ENCODE peak calls at places on chromosomes 11 and 22, in four cellular contexts. F is mucosa of descending colon, R is HAP-1, B is lower lobe of right lung. Z is an unnamed sample.

GRCh38 chr11:17867346-17867745 is 132.8 kb downstream of the KCNC1 start:
- DNase-seq in F (no peak), R (no peak), B (no peak), Z (no peak)

GRCh38 chr11:109150603-109151002 is 271.4 kb upstream of the C11orf87 start:
- DNase-seq in F (no peak), R (peak; percentile 32), B (no peak), Z (no peak)

GRCh38 chr11:69142894-69143293 is 12.8 kb upstream of the SMIM38 start:
- DNase-seq in F (no peak), R (no peak), B (no peak), Z (no peak)

GRCh38 chr11:21268036-21268435 is 598.6 kb downstream of the NELL1 start:
- DNase-seq in F (no peak), B (no peak), R (no peak), Z (no peak)

GRCh38 chr11:60919320-60919719 is 4.9 kb upstream of the TMEM132A start:
- DNase-seq in B (no peak), F (no peak), R (no peak), Z (no peak)

GRCh38 chr11:39374963-39375698 is 2084.3 kb downstream of the LRRC4C start:
- DNase-seq in R (peak; percentile 6), F (no peak), B (no peak), Z (no peak)

GRCh38 chr11:72228844-72229231 is 4.3 kb downstream of the INPPL1 start:
- DNase-seq in R (no peak), B (no peak), F (no peak), Z (no peak)

GRCh38 chr11:45997599-45997998 is 75.1 kb downstream of the LARGE2 start:
- DNase-seq in F (no peak), R (no peak), B (no peak), Z (no peak)

GRCh38 chr22:21951931-21952465 is 650 bp downstream of the PPM1F start:
- DNase-seq in R (no peak), B (peak; percentile 73), F (peak; percentile 72), Z (peak; percentile 52)

GRCh38 chr11:61834278-61835004 is 6.3 kb downstream of the FADS2 start:
- DNase-seq in R (no peak), F (no peak), B (no peak), Z (peak; percentile 85)

GRCh38 chr22:45472426-45472825 is 30.3 kb upstream of the FBLN1 start:
- DNase-seq in R (no peak), B (no peak), F (no peak), Z (no peak)

GRCh38 chr22:36578619-36579018 is 49.7 kb upstream of the EIF3D start:
- DNase-seq in F (no peak), B (peak; percentile 30), R (no peak), Z (no peak)

GRCh38 chr11:130782361-130783221 is 133.7 kb downstream of the SNX19 start:
- DNase-seq in F (no peak), R (no peak), B (no peak), Z (no peak)

GRCh38 chr11:109309153-109309552 is 112.8 kb upstream of the C11orf87 start:
- DNase-seq in F (no peak), B (no peak), R (no peak), Z (no peak)

GRCh38 chr11:86919557-86920210 is 35.5 kb downstream of the FZD4 start:
- DNase-seq in F (no peak), B (no peak), R (peak; percentile 53), Z (no peak)

GRCh38 chr11:78516281-78516680 is 58.4 kb downstream of the NARS2 start:
- DNase-seq in B (no peak), F (no peak), R (no peak), Z (no peak)

GRCh38 chr11:94835571-94835970 is 67.4 kb downstream of the AMOTL1 start:
- DNase-seq in B (no peak), F (no peak), R (no peak), Z (no peak)

GRCh38 chr22:20154602-20155183 is 3.8 kb upstream of the CCDC188 start:
- DNase-seq in F (no peak), R (no peak), B (no peak), Z (no peak)

GRCh38 chr11:59755701-59756495 is 722 bp downstream of the STX3 start:
- DNase-seq in F (peak; percentile 88), R (no peak), B (peak; percentile 82), Z (no peak)

GRCh38 chr22:38501797-38502672 is 4.1 kb downstream of the DDX17 start:
- DNase-seq in R (no peak), B (no peak), F (no peak), Z (no peak)
- H3K36me3 ChIP-seq in R (peaks cover 81% of the 10 kb centered on the region), B (peaks cover 64% of the 10 kb centered on the region), F (peaks cover 22% of the 10 kb centered on the region), Z (peaks cover 19% of the 10 kb centered on the region)

GRCh38 chr11:121721961-121722360 is 269.2 kb upstream of the SORL1-AS1 start:
- DNase-seq in R (no peak), B (no peak), F (no peak), Z (no peak)
- H3K4me3 ChIP-seq in R (no peak overlapping the region), B (peak overlapping the region; percentile 40), F (no peak overlapping the region), Z (no peak overlapping the region)

DNA sequence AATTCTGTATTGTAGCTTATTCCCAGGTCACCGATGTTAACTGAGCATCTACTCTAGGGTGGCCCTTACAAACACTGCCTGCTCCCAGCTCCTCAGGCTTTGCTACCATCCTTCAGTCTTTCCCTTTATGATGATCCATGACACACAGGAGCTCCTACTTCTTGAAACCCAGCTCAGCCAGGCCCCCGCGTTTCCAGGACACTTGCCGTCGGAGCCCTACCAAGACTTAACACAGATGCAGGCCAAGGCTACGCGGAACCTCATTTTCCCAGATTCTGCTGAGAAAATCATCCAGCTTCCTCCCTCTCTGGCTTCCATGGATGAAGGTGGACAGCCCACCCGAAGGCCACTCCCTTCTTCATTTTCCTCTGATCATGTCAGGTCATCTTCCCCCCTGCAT is 18.6 kb downstream of the IGSF9B start:
- DNase-seq in B (no peak), R (no peak), F (no peak), Z (no peak)
- H3K36me3 ChIP-seq in B (no peaks in the 10 kb centered on the region), R (no peaks in the 10 kb centered on the region), F (no peaks in the 10 kb centered on the region), Z (no peaks in the 10 kb centered on the region)

GRCh38 chr11:111684259-111684658 is 81.9 kb downstream of the PPP2R1B start:
- DNase-seq in F (no peak), R (no peak), B (no peak), Z (no peak)
- H3K4me3 ChIP-seq in F (no peak overlapping the region), R (no peak overlapping the region), B (no peak overlapping the region), Z (no peak overlapping the region)

DNA sequence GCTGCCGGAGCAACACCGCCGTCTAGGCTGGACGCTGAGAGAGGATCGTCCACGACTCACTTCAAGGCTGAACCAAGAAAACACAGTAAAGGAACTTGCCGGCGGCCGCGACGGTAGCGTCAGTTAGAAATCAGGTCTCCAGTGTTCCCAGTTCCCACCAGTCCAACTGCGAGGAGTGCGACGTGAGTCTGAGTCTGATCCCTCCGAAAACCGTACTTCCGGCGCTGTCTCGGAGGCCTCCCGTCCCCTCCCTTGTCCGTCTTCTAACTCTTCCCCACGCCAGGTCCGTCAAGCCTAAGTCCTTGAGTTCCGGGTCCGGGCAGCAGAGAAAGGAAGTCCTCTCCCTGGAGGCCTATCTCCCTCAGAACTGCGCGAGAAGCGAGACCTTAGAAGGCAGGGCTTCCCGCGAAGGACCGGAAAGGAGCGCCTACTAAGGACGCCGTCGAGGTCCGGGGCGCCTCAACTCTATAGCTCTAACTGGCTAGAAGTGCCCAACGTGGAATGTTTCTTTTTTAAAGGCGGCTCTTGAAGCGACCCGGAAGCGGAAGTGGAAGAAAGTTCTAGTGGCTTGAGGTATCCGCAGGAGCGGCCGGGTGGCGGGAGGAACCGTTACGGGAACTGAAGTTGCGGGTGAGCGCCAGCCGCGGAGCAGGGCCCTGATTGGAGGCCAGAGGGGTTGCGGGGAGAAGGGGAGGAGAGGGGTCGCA is at the start of the genes BANF1 and EIF1AD:
- DNase-seq in F (peak; percentile 94), R (peak; percentile 97), B (peak; percentile 92), Z (peak; percentile 94)
- H3K36me3 ChIP-seq in F (no peaks in the 10 kb centered on the region), R (peaks cover 62% of the 10 kb centered on the region), B (peaks cover 50% of the 10 kb centered on the region), Z (peaks cover 31% of the 10 kb centered on the region)

DNA sequence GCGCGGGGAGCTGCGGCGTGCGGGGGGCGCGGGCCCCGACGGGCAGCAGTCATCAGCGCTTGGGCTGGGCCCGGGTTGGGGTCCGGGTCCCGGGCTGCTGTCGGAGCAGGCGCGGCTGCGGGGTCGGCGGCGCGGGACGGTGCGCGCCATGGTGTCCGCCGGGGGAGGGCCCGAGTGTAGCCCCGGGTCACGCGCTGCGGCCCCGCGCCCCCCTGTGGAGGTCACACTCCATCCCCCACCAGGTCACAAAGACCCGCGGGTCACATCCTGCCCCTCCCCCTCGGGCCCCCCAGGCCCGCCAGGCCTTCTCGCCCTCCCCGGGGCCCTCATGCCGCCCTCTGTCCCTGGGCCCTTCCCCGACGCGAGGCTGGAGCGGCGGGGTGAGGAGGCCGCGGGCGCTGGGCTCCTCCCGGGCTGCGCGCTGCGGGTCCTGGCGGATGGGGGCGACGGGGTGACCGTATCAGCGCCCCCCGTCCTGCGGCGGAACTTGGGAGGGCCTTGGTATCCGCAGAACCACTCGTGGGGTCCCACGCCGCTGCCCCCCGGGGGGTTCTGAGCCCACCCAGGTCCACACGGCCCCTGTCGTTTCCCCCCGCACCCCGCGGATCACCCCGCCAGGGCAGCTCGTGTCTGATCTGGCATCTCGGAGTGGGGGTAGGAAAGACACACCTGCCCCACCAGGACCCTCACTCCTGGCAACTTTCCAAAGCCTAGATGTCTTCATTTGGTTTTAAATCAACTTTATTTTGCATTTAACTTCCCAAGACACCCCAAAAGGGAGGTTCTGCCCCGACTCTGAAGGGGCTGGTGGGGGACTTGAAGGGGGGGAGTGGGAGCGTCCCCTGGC is 463 bp upstream of the TTLL8 start:
- DNase-seq in B (no peak), F (peak; percentile 25), R (no peak), Z (no peak)
- H3K4me3 ChIP-seq in B (peak overlapping the region; percentile 17), F (no peak overlapping the region), R (no peak overlapping the region), Z (no peak overlapping the region)

DNA sequence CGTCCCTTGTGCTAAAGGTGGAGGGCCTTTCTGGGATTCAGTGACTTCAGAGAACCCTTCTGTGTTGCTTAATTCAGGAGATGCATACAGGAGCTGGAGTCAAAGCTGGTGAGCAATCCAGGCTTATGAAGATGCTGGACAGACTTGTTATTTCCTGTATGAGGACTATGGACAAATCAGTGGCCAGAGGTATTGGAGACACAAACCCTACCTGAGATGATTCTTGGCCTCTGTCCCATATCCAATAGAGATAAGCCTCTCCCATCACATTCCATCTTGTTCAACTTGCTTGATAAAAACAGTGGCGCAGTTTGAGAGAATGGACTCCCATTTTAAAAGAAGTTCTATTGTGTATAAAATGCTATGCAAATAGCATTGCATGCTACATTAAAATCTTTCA is at the start of gene MRGPRX1:
- DNase-seq in B (no peak), F (no peak), R (no peak), Z (no peak)
- H3K36me3 ChIP-seq in B (no peaks in the 10 kb centered on the region), F (no peaks in the 10 kb centered on the region), R (no peaks in the 10 kb centered on the region), Z (no peaks in the 10 kb centered on the region)

Z was measured in GM06990.